ENCODE peak calls at places on chromosomes 6 and 20, in eight cellular contexts. One of them, this sample, is unnamed.
A peak's percentile ranks its signal among the peaks of the same experiment; 100 is the strongest.

GRCh38 chr6:33744001-33744848 is 2.5 kb downstream of the IP6K3 start:
- DNase-seq in osteocyte: peak; percentile 89
- DNase-seq in fibroblast of pulmonary artery: peak; percentile 83
- DNase-seq in CD4-positive, alpha-beta T cell: peak; percentile 75
- DNase-seq in sigmoid colon: peak; percentile 86
- DNase-seq in cardiac muscle cell: peak; percentile 79
- DNase-seq in uterus: peak; percentile 82
- DNase-seq in A549: peak; percentile 59
- DNase-seq in this sample: peak; percentile 89

GRCh38 chr6:116954938-116955337 is 77.9 kb downstream of the RFX6 start:
- DNase-seq in osteocyte: no peak
- DNase-seq in fibroblast of pulmonary artery: no peak
- DNase-seq in CD4-positive, alpha-beta T cell: no peak
- DNase-seq in sigmoid colon: no peak
- DNase-seq in cardiac muscle cell: no peak
- DNase-seq in uterus: no peak
- DNase-seq in A549: no peak
- DNase-seq in this sample: no peak

GRCh38 chr6:42616716-42617115 is 52.9 kb downstream of the UBR2 start:
- DNase-seq in osteocyte: no peak
- DNase-seq in fibroblast of pulmonary artery: no peak
- DNase-seq in CD4-positive, alpha-beta T cell: no peak
- DNase-seq in sigmoid colon: no peak
- DNase-seq in cardiac muscle cell: no peak
- DNase-seq in uterus: no peak
- DNase-seq in A549: no peak
- DNase-seq in this sample: no peak

GRCh38 chr6:35522660-35523658 is 10.3 kb upstream of the TULP1 start:
- DNase-seq in osteocyte: peak; percentile 90
- DNase-seq in fibroblast of pulmonary artery: peak; percentile 69
- DNase-seq in CD4-positive, alpha-beta T cell: peak; percentile 79
- DNase-seq in sigmoid colon: peak; percentile 88
- DNase-seq in cardiac muscle cell: peak; percentile 81
- DNase-seq in uterus: peak; percentile 78
- DNase-seq in A549: peak; percentile 55
- DNase-seq in this sample: peak; percentile 84

GRCh38 chr6:106082735-106083398 is 3.3 kb upstream of the PRDM1 start:
- DNase-seq in osteocyte: no peak
- DNase-seq in fibroblast of pulmonary artery: peak; percentile 35
- DNase-seq in CD4-positive, alpha-beta T cell: no peak
- DNase-seq in sigmoid colon: no peak
- DNase-seq in cardiac muscle cell: no peak
- DNase-seq in uterus: no peak
- DNase-seq in A549: no peak
- DNase-seq in this sample: no peak

GRCh38 chr6:4804095-4804494 is 27.9 kb downstream of the CDYL start:
- DNase-seq in osteocyte: no peak
- DNase-seq in fibroblast of pulmonary artery: peak; percentile 32
- DNase-seq in CD4-positive, alpha-beta T cell: no peak
- DNase-seq in sigmoid colon: no peak
- DNase-seq in cardiac muscle cell: no peak
- DNase-seq in uterus: no peak
- DNase-seq in A549: peak; percentile 25
- DNase-seq in this sample: no peak

GRCh38 chr20:40991181-40991889 is 37.3 kb upstream of the TOP1 start:
- DNase-seq in osteocyte: peak; percentile 53
- DNase-seq in fibroblast of pulmonary artery: no peak
- DNase-seq in CD4-positive, alpha-beta T cell: no peak
- DNase-seq in sigmoid colon: peak; percentile 61
- DNase-seq in cardiac muscle cell: no peak
- DNase-seq in uterus: no peak
- DNase-seq in A549: no peak
- DNase-seq in this sample: peak; percentile 82

GRCh38 chr6:26243742-26244141 is 121.3 kb upstream of the BTN3A2 start:
- DNase-seq in osteocyte: no peak
- DNase-seq in fibroblast of pulmonary artery: no peak
- DNase-seq in CD4-positive, alpha-beta T cell: no peak
- DNase-seq in sigmoid colon: no peak
- DNase-seq in cardiac muscle cell: no peak
- DNase-seq in uterus: no peak
- DNase-seq in A549: no peak
- DNase-seq in this sample: no peak

GRCh38 chr6:116102856-116103255 is 2.2 kb downstream of the NT5DC1 start:
- DNase-seq in osteocyte: no peak
- DNase-seq in fibroblast of pulmonary artery: no peak
- DNase-seq in CD4-positive, alpha-beta T cell: no peak
- DNase-seq in sigmoid colon: no peak
- DNase-seq in cardiac muscle cell: no peak
- DNase-seq in uterus: no peak
- DNase-seq in A549: no peak
- DNase-seq in this sample: no peak

GRCh38 chr20:56875052-56875663 is 246.1 kb downstream of the TFAP2C start:
- DNase-seq in osteocyte: peak; percentile 89
- DNase-seq in fibroblast of pulmonary artery: peak; percentile 3
- DNase-seq in CD4-positive, alpha-beta T cell: no peak
- DNase-seq in sigmoid colon: peak; percentile 69
- DNase-seq in cardiac muscle cell: no peak
- DNase-seq in uterus: no peak
- DNase-seq in A549: peak; percentile 86
- DNase-seq in this sample: no peak

GRCh38 chr20:33838035-33838864 is 27.1 kb downstream of the CHMP4B start:
- DNase-seq in osteocyte: no peak
- DNase-seq in fibroblast of pulmonary artery: no peak
- DNase-seq in CD4-positive, alpha-beta T cell: no peak
- DNase-seq in sigmoid colon: no peak
- DNase-seq in cardiac muscle cell: no peak
- DNase-seq in uterus: no peak
- DNase-seq in A549: no peak
- DNase-seq in this sample: no peak
- TF ChIP-seq CTCF in osteocyte: no peak
- TF ChIP-seq CTCF in fibroblast of pulmonary artery: peak; percentile 6
- TF ChIP-seq CTCF in CD4-positive, alpha-beta T cell: no peak
- TF ChIP-seq CTCF in sigmoid colon: no peak
- TF ChIP-seq CTCF in cardiac muscle cell: peak; percentile 4
- TF ChIP-seq CTCF in uterus: no peak
- TF ChIP-seq CTCF in A549: peak; percentile 18
- TF ChIP-seq CTCF in this sample: no peak

GRCh38 chr20:39213476-39214145 is 251.5 kb downstream of the DHX35 start:
- DNase-seq in osteocyte: no peak
- DNase-seq in fibroblast of pulmonary artery: no peak
- DNase-seq in CD4-positive, alpha-beta T cell: no peak
- DNase-seq in sigmoid colon: no peak
- DNase-seq in cardiac muscle cell: no peak
- DNase-seq in uterus: no peak
- DNase-seq in A549: no peak
- DNase-seq in this sample: no peak
- TF ChIP-seq CTCF in osteocyte: no peak
- TF ChIP-seq CTCF in fibroblast of pulmonary artery: no peak
- TF ChIP-seq CTCF in CD4-positive, alpha-beta T cell: no peak
- TF ChIP-seq CTCF in sigmoid colon: no peak
- TF ChIP-seq CTCF in cardiac muscle cell: no peak
- TF ChIP-seq CTCF in uterus: no peak
- TF ChIP-seq CTCF in A549: no peak
- TF ChIP-seq CTCF in this sample: no peak

DNA sequence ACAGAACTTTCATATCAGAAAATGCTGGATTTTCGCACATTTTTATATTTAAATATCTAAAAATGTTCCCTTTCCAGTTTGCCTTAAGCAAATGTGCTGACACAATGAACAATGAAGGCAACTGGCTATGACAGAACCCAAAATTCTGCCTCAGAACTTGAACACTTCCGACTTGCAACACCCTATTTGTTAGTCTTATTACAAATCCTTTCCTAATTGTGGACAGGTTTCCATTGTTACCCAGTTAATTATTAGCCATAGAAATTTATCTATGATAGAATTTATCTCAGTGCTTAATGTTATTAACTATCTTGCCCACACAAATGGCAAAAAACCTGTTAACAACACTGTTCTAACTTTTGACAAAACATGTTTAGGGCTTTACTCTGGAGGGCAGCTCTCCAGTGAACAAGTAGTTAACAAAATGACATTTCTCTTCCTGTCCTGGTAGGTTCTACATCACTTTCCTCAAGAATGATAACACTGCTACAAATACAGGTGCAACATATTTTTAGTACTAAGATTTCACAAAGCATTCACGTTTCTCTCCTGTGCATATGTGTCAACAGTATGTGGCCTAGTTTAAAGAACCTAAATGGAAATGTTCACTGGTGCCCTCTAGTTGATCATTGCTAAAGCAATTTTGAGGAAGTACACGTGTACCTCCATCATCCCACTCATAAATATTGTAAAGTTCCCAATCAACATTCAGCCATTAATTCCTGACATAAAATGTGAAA is 58.4 kb downstream of the HIVEP2 start:
- DNase-seq in osteocyte: no peak
- DNase-seq in fibroblast of pulmonary artery: peak; percentile 72
- DNase-seq in CD4-positive, alpha-beta T cell: no peak
- DNase-seq in sigmoid colon: no peak
- DNase-seq in cardiac muscle cell: peak; percentile 50
- DNase-seq in uterus: no peak
- DNase-seq in A549: peak; percentile 49
- DNase-seq in this sample: no peak
- TF ChIP-seq CTCF in osteocyte: peak; percentile 54
- TF ChIP-seq CTCF in fibroblast of pulmonary artery: peak; percentile 47
- TF ChIP-seq CTCF in CD4-positive, alpha-beta T cell: peak; percentile 70
- TF ChIP-seq CTCF in sigmoid colon: peak; percentile 25
- TF ChIP-seq CTCF in cardiac muscle cell: peak; percentile 44
- TF ChIP-seq CTCF in uterus: peak; percentile 35
- TF ChIP-seq CTCF in A549: peak; percentile 45
- TF ChIP-seq CTCF in this sample: peak; percentile 40

DNA sequence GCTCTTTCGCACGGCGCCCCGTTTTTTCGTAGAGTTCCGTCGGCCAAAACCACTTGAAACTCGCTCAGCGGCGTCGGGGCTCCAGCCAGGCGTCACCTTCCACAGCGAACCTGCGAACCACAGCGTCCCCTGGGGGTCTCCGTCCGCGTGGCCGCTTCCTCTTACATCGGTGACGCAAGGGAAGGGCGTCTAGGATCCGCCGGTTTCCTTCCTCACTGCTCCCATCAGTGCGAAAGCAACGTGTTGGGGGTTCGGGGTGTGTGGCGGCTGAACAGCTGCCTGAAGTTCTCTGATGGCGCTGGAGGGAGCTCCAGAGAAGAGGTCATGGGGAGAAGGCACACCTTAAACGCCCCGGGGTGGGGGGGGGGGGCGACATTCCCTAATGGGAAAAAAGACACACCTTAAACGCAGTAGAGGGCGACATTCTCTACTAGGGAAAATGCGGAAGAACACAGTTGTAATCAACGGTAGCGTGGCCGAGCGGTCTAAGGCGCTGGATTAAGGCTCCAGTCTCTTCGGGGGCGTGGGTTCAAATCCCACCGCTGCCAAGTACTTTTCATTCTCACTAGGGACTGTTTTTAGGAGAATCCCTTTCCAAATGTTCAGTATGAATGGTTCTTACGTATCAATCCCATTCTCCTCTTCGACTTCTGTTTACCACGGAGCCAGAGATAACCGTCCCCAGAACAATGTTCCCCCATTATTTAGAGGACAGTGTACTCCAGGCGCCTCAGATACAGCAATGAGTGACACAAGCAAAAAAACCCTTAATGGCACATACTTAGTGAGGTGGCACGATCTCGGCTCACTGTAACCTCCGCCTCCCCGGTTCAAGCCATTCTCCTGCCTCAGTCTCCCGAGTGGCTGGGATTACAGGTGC is 16.3 kb downstream of the ZNF311 start:
- DNase-seq in osteocyte: no peak
- DNase-seq in fibroblast of pulmonary artery: peak; percentile 73
- DNase-seq in CD4-positive, alpha-beta T cell: peak; percentile 76
- DNase-seq in sigmoid colon: peak; percentile 71
- DNase-seq in cardiac muscle cell: peak; percentile 74
- DNase-seq in uterus: peak; percentile 31
- DNase-seq in A549: peak; percentile 36
- DNase-seq in this sample: no peak
- TF ChIP-seq CTCF in osteocyte: peak; percentile 41
- TF ChIP-seq CTCF in fibroblast of pulmonary artery: peak; percentile 41
- TF ChIP-seq CTCF in CD4-positive, alpha-beta T cell: peak; percentile 51
- TF ChIP-seq CTCF in sigmoid colon: no peak
- TF ChIP-seq CTCF in cardiac muscle cell: peak; percentile 64
- TF ChIP-seq CTCF in uterus: no peak
- TF ChIP-seq CTCF in A549: no peak
- TF ChIP-seq CTCF in this sample: peak; percentile 48

DNA sequence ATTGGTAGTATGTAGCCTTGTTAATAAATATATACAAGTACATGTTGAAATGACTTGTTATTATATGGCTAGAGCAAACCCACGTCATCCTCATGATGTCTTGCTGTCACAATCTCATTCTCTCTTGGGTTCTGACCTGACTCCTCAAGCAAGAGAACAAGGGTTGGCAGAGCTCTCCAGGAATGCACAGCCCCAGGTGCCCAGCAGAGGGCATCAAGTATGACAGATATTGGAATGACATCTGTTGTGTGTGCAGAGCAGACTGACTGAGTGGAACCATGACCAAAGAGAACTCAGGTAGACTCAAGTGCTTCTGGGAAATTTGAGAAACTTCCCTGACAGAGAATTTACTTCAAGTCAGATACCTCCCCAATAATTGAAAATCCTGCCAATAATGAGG is 90.6 kb downstream of the PAX1 start:
- DNase-seq in osteocyte: no peak
- DNase-seq in fibroblast of pulmonary artery: no peak
- DNase-seq in CD4-positive, alpha-beta T cell: no peak
- DNase-seq in sigmoid colon: no peak
- DNase-seq in cardiac muscle cell: no peak
- DNase-seq in uterus: no peak
- DNase-seq in A549: peak; percentile 13
- DNase-seq in this sample: no peak
- TF ChIP-seq CTCF in osteocyte: no peak
- TF ChIP-seq CTCF in fibroblast of pulmonary artery: no peak
- TF ChIP-seq CTCF in CD4-positive, alpha-beta T cell: no peak
- TF ChIP-seq CTCF in sigmoid colon: no peak
- TF ChIP-seq CTCF in cardiac muscle cell: no peak
- TF ChIP-seq CTCF in uterus: no peak
- TF ChIP-seq CTCF in A549: no peak
- TF ChIP-seq CTCF in this sample: peak; percentile 26